ENCODE peak calls at places on chromosome 6, in four cellular contexts. H is mammary epithelial cell, V is amygdala, X is AG08396. L is an unnamed sample.
A peak's percentile ranks its signal among the peaks of the same experiment; 100 is the strongest.

GRCh38 chr6:46017726-46018125 is 2.1 kb upstream of the CLIC5 start:
- DNase-seq in H (no peak), V (no peak), X (no peak), L (no peak)

GRCh38 chr6:98844244-98845161 is 10.1 kb downstream of the POU3F2 start:
- DNase-seq in H (no peak), V (no peak), X (no peak), L (no peak)

GRCh38 chr6:146650799-146651481 is 52.2 kb downstream of the ADGB start:
- DNase-seq in H (peak; percentile 25), V (no peak), X (no peak), L (no peak)

GRCh38 chr6:19805146-19805515 is 32.0 kb upstream of the ID4 start:
- DNase-seq in H (no peak), V (no peak), X (peak; percentile 7), L (no peak)

GRCh38 chr6:165231581-165232276 is 77.7 kb downstream of the C6orf118 start:
- DNase-seq in H (peak; percentile 0), V (peak; percentile 29), X (no peak), L (peak; percentile 29)

GRCh38 chr6:108621117-108621516 is 60.4 kb downstream of the FOXO3 start:
- DNase-seq in H (peak; percentile 81), V (peak; percentile 36), X (peak; percentile 53), L (no peak)

GRCh38 chr6:30568245-30568644 is 3.0 kb upstream of the ABCF1 start:
- DNase-seq in H (no peak), V (no peak), X (no peak), L (no peak)

GRCh38 chr6:67535946-67536345 is 1099.1 kb upstream of the ADGRB3 start:
- DNase-seq in H (no peak), V (no peak), X (no peak), L (no peak)

GRCh38 chr6:161200610-161201201 is 73.2 kb downstream of the AGPAT4 start:
- DNase-seq in H (no peak), V (no peak), X (no peak), L (no peak)

GRCh38 chr6:14965340-14966102 is 280.3 kb upstream of the JARID2 start:
- DNase-seq in H (no peak), V (no peak), X (no peak), L (no peak)

GRCh38 chr6:37029249-37029959 is 23.9 kb downstream of the FGD2 start:
- DNase-seq in H (peak; percentile 77), V (peak; percentile 55), X (peak; percentile 81), L (no peak)

GRCh38 chr6:93799226-93799625 is 379.9 kb upstream of the EPHA7 start:
- DNase-seq in H (no peak), V (no peak), X (no peak), L (no peak)

GRCh38 chr6:151740820-151741219 is 66.7 kb upstream of the ESR1 start:
- DNase-seq in H (no peak), V (no peak), X (no peak), L (no peak)

GRCh38 chr6:12848969-12849368 is 132.4 kb downstream of the PHACTR1 start:
- DNase-seq in H (no peak), V (no peak), X (no peak), L (no peak)

GRCh38 chr6:110214338-110214737 is 34.1 kb downstream of the CDC40 start:
- DNase-seq in H (no peak), V (no peak), X (no peak), L (no peak)

GRCh38 chr6:111361648-111362047 is 121.4 kb downstream of the REV3L start:
- DNase-seq in H (peak; percentile 17), V (peak; percentile 15), X (peak; percentile 44), L (peak; percentile 4)

GRCh38 chr6:142934599-142934998 is 10.4 kb downstream of the HIVEP2 start:
- DNase-seq in H (no peak), V (no peak), X (no peak), L (no peak)

GRCh38 chr6:163387317-163387716 is 27.2 kb upstream of the QKI start:
- DNase-seq in H (peak; percentile 33), V (no peak), X (no peak), L (no peak)

GRCh38 chr6:150491131-150491795 is 108.4 kb upstream of the PLEKHG1 start:
- DNase-seq in H (peak; percentile 93), V (no peak), X (no peak), L (no peak)

GRCh38 chr6:165829376-165829775 is 166.3 kb upstream of the PDE10A start:
- DNase-seq in H (no peak), V (no peak), X (no peak), L (no peak)